ENCODE peak calls at places on chromosomes 5 and 9, in four cellular contexts. One of them, this sample, is unnamed.

GRCh38 chr9:90706230-90706629 is 63.6 kb upstream of the DIRAS2 start:
- DNase-seq in upper lobe of right lung: no peak
- DNase-seq in aorta: no peak
- DNase-seq in body of pancreas: no peak
- DNase-seq in this sample: no peak

GRCh38 chr9:101527066-101527465 is 6.6 kb upstream of the RNF20 start:
- DNase-seq in upper lobe of right lung: no peak
- DNase-seq in aorta: no peak
- DNase-seq in body of pancreas: no peak
- DNase-seq in this sample: no peak

GRCh38 chr5:157351386-157352089 is 85.6 kb downstream of the CYFIP2 start:
- DNase-seq in upper lobe of right lung: no peak
- DNase-seq in aorta: no peak
- DNase-seq in body of pancreas: no peak
- DNase-seq in this sample: no peak

GRCh38 chr9:36006541-36006940 is 30.2 kb upstream of the RECK start:
- DNase-seq in upper lobe of right lung: no peak
- DNase-seq in aorta: no peak
- DNase-seq in body of pancreas: no peak
- DNase-seq in this sample: no peak

GRCh38 chr5:79484731-79485130 is 29.2 kb downstream of the HOMER1 start:
- DNase-seq in upper lobe of right lung: no peak
- DNase-seq in aorta: no peak
- DNase-seq in body of pancreas: no peak
- DNase-seq in this sample: no peak

GRCh38 chr9:133023117-133023890 is 7.5 kb upstream of the GTF3C5 start:
- DNase-seq in upper lobe of right lung: no peak
- DNase-seq in aorta: no peak
- DNase-seq in body of pancreas: no peak
- DNase-seq in this sample: peak; percentile 62

GRCh38 chr9:87128008-87128623 is 180.8 kb upstream of the GAS1 start:
- DNase-seq in upper lobe of right lung: no peak
- DNase-seq in aorta: no peak
- DNase-seq in body of pancreas: no peak
- DNase-seq in this sample: no peak

GRCh38 chr5:50967388-50968039 is 301.1 kb downstream of the PARP8 start:
- DNase-seq in upper lobe of right lung: no peak
- DNase-seq in aorta: no peak
- DNase-seq in body of pancreas: no peak
- DNase-seq in this sample: peak; percentile 78

GRCh38 chr5:40587284-40587882 is 92.3 kb upstream of the PTGER4 start:
- DNase-seq in upper lobe of right lung: no peak
- DNase-seq in aorta: no peak
- DNase-seq in body of pancreas: no peak
- DNase-seq in this sample: no peak

GRCh38 chr5:9348296-9348996 is 197.4 kb downstream of the SEMA5A start:
- DNase-seq in upper lobe of right lung: no peak
- DNase-seq in aorta: no peak
- DNase-seq in body of pancreas: no peak
- DNase-seq in this sample: no peak

GRCh38 chr5:33313150-33313549 is 127.6 kb upstream of the TARS1 start:
- DNase-seq in upper lobe of right lung: no peak
- DNase-seq in aorta: no peak
- DNase-seq in body of pancreas: no peak
- DNase-seq in this sample: no peak

GRCh38 chr9:134972140-134972539 is 54.4 kb upstream of the FCN1 start:
- DNase-seq in upper lobe of right lung: peak; percentile 40
- DNase-seq in aorta: peak; percentile 28
- DNase-seq in body of pancreas: no peak
- DNase-seq in this sample: no peak

GRCh38 chr5:151684690-151685361 is 1.9 kb downstream of the SPARC start:
- DNase-seq in upper lobe of right lung: no peak
- DNase-seq in aorta: peak; percentile 77
- DNase-seq in body of pancreas: no peak
- DNase-seq in this sample: peak; percentile 91

GRCh38 chr5:126268697-126269315 is 154.4 kb upstream of the GRAMD2B start:
- DNase-seq in upper lobe of right lung: no peak
- DNase-seq in aorta: no peak
- DNase-seq in body of pancreas: no peak
- DNase-seq in this sample: no peak

GRCh38 chr9:72858089-72858912 is 94.6 kb downstream of the ALDH1A1 start:
- DNase-seq in upper lobe of right lung: no peak
- DNase-seq in aorta: peak; percentile 48
- DNase-seq in body of pancreas: peak; percentile 30
- DNase-seq in this sample: no peak

GRCh38 chr9:127588740-127589506 is 23.2 kb upstream of the STXBP1 start:
- DNase-seq in upper lobe of right lung: no peak
- DNase-seq in aorta: no peak
- DNase-seq in body of pancreas: no peak
- DNase-seq in this sample: no peak

GRCh38 chr9:77848897-77849296 is 182.7 kb downstream of the GNAQ start:
- DNase-seq in upper lobe of right lung: no peak
- DNase-seq in aorta: peak; percentile 79
- DNase-seq in body of pancreas: peak; percentile 24
- DNase-seq in this sample: no peak

GRCh38 chr5:42912184-42912766 is 100.6 kb upstream of the SELENOP start:
- DNase-seq in upper lobe of right lung: no peak
- DNase-seq in aorta: no peak
- DNase-seq in body of pancreas: no peak
- DNase-seq in this sample: no peak

GRCh38 chr5:180120221-180121101 is 48.9 kb upstream of the RNF130 start:
- DNase-seq in upper lobe of right lung: peak; percentile 55
- DNase-seq in aorta: peak; percentile 37
- DNase-seq in body of pancreas: no peak
- DNase-seq in this sample: peak; percentile 38

GRCh38 chr5:178583279-178583678 is 6.9 kb downstream of the COL23A1 start:
- DNase-seq in upper lobe of right lung: no peak
- DNase-seq in aorta: no peak
- DNase-seq in body of pancreas: no peak
- DNase-seq in this sample: no peak

GRCh38 chr9:80157561-80157983 is 585.8 kb downstream of the TLE4 start:
- DNase-seq in upper lobe of right lung: no peak
- DNase-seq in aorta: no peak
- DNase-seq in body of pancreas: no peak
- DNase-seq in this sample: no peak

GRCh38 chr9:77132991-77133390 is 44.3 kb upstream of the VPS13A start:
- DNase-seq in upper lobe of right lung: no peak
- DNase-seq in aorta: no peak
- DNase-seq in body of pancreas: no peak
- DNase-seq in this sample: no peak

GRCh38 chr9:107293555-107294085 is 10.5 kb downstream of the RAD23B start:
- DNase-seq in upper lobe of right lung: no peak
- DNase-seq in aorta: no peak
- DNase-seq in body of pancreas: no peak
- DNase-seq in this sample: no peak

GRCh38 chr5:58263291-58263690 is 196.6 kb downstream of the PLK2 start:
- DNase-seq in upper lobe of right lung: no peak
- DNase-seq in aorta: no peak
- DNase-seq in body of pancreas: no peak
- DNase-seq in this sample: no peak

GRCh38 chr5:58265531-58265930 is 194.4 kb downstream of the PLK2 start:
- DNase-seq in upper lobe of right lung: no peak
- DNase-seq in aorta: no peak
- DNase-seq in body of pancreas: no peak
- DNase-seq in this sample: no peak

GRCh38 chr5:58268263-58268662 is 191.6 kb downstream of the PLK2 start:
- DNase-seq in upper lobe of right lung: no peak
- DNase-seq in aorta: no peak
- DNase-seq in body of pancreas: no peak
- DNase-seq in this sample: no peak

GRCh38 chr5:58264276-58264675 is 195.6 kb downstream of the PLK2 start:
- DNase-seq in upper lobe of right lung: no peak
- DNase-seq in aorta: no peak
- DNase-seq in body of pancreas: no peak
- DNase-seq in this sample: no peak

GRCh38 chr5:58266402-58266801 is 193.5 kb downstream of the PLK2 start:
- DNase-seq in upper lobe of right lung: no peak
- DNase-seq in aorta: no peak
- DNase-seq in body of pancreas: no peak
- DNase-seq in this sample: no peak
- H3K36me3 ChIP-seq in upper lobe of right lung: no peaks in the 10 kb centered on the region
- H3K36me3 ChIP-seq in aorta: no peaks in the 10 kb centered on the region
- H3K36me3 ChIP-seq in body of pancreas: no peaks in the 10 kb centered on the region
- H3K36me3 ChIP-seq in this sample: no peaks in the 10 kb centered on the region

GRCh38 chr9:136499935-136500910 is 17.4 kb upstream of the SEC16A start:
- DNase-seq in upper lobe of right lung: no peak
- DNase-seq in aorta: no peak
- DNase-seq in body of pancreas: peak; percentile 59
- DNase-seq in this sample: no peak

GRCh38 chr9:136499071-136499934 is 16.5 kb upstream of the SEC16A start:
- DNase-seq in upper lobe of right lung: no peak
- DNase-seq in aorta: no peak
- DNase-seq in body of pancreas: peak; percentile 87
- DNase-seq in this sample: no peak

GRCh38 chr9:136496801-136497620 is 14.2 kb upstream of the SEC16A start:
- DNase-seq in upper lobe of right lung: no peak
- DNase-seq in aorta: no peak
- DNase-seq in body of pancreas: no peak
- DNase-seq in this sample: no peak

GRCh38 chr9:136496181-136496580 is 13.3 kb upstream of the SEC16A start:
- DNase-seq in upper lobe of right lung: no peak
- DNase-seq in aorta: no peak
- DNase-seq in body of pancreas: no peak
- DNase-seq in this sample: no peak

DNA sequence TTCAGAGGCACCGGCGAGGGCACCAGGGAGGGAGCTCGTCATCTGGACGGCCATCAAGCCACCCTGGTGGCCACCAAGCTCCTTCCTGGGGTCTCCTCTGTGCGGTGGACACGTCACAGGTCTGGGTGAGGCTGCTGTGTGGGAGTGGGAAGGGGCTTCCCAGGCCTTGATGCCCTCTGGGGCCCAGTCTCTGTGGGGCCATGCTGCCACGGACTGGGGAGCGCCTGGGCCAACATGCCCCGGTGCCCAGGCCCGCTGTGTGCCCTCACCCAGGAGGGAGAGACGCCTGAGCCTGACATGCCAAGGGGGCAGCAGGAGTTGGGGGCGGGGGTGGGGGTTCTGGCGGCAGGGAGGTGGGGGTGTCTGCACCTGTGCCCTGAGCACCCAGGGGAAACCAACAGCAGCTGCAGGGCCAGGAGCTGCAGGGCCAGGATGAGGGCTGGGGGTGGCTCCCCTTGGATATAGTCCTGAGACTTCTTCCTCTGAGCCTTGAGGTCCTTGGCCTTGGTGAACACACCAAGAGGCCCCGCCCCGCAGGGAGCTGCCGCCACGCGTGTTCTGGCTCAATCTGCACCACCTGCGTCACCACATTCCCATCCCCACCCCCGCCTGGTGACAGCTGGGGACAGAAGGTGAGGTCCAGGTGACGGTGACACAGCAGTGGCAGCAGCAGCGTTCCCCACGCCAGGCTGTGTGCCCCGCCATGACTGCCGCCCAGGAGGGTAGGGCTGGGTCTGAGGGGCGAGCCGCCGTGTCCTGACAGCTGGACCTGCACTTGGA is 15.3 kb upstream of the SEC16A start:
- DNase-seq in upper lobe of right lung: no peak
- DNase-seq in aorta: no peak
- DNase-seq in body of pancreas: peak; percentile 46
- DNase-seq in this sample: no peak
- H3K36me3 ChIP-seq in upper lobe of right lung: peaks cover 87% of the 10 kb centered on the region
- H3K36me3 ChIP-seq in aorta: peaks cover 14% of the 10 kb centered on the region
- H3K36me3 ChIP-seq in body of pancreas: peaks cover 4% of the 10 kb centered on the region
- H3K36me3 ChIP-seq in this sample: no peaks in the 10 kb centered on the region

DNA sequence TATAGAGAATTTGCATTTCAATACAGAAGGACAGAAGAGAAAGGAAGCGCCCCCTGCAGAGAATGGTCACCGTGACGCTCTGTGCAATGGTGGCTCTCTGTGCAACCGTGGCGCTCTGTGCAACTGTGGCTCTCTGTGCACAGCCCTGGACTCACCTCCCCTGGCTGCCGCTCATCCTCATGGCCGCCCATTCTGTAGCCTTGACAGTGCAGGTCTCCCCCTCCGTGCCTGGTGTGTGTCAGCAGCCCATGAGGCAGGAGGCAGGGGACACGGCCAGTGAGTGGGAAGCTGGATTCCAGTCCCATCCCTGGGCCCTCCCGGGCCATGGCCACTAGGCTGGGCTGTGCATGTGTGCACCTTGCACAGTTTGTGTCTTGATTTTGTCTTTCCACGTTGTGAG is 12.0 kb downstream of the EXOC3 start:
- DNase-seq in upper lobe of right lung: peak; percentile 48
- DNase-seq in aorta: peak; percentile 26
- DNase-seq in body of pancreas: peak; percentile 7
- DNase-seq in this sample: peak; percentile 40
- H3K36me3 ChIP-seq in upper lobe of right lung: peaks cover 88% of the 10 kb centered on the region
- H3K36me3 ChIP-seq in aorta: peaks cover 15% of the 10 kb centered on the region
- H3K36me3 ChIP-seq in body of pancreas: no peaks in the 10 kb centered on the region
- H3K36me3 ChIP-seq in this sample: peaks cover 79% of the 10 kb centered on the region

DNA sequence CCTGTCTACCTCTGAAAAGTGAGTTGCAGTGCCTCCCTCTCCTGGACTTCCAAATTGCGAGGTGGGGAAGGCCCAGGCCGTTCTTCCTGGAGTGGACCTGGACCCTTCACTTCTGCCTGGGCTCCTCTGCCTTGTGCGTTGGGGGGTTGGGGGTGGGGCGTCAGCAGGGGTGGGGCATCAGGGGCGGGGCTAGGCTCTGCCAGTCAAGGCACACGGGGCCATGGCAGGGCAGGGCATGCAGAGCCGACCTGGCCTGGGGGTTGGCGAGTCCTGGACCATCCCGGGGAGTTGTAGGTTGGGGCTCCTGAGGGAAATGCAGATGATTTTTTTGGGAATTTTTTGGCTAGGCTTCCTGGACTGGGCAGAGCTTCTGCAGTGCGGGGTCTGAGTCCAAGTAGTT is 87.1 kb downstream of the EHMT1 start:
- DNase-seq in upper lobe of right lung: no peak
- DNase-seq in aorta: no peak
- DNase-seq in body of pancreas: no peak
- DNase-seq in this sample: no peak
- H3K36me3 ChIP-seq in upper lobe of right lung: peaks cover 1% of the 10 kb centered on the region
- H3K36me3 ChIP-seq in aorta: no peaks in the 10 kb centered on the region
- H3K36me3 ChIP-seq in body of pancreas: no peaks in the 10 kb centered on the region
- H3K36me3 ChIP-seq in this sample: peaks cover under 1% of the 10 kb centered on the region

GRCh38 chr9:131469369-131469768 is 33.3 kb upstream of the POMT1 start:
- DNase-seq in upper lobe of right lung: peak; percentile 18
- DNase-seq in aorta: no peak
- DNase-seq in body of pancreas: no peak
- DNase-seq in this sample: no peak
- H3K36me3 ChIP-seq in upper lobe of right lung: peaks cover 100% of the 10 kb centered on the region
- H3K36me3 ChIP-seq in aorta: peaks cover 18% of the 10 kb centered on the region
- H3K36me3 ChIP-seq in body of pancreas: peaks cover 5% of the 10 kb centered on the region
- H3K36me3 ChIP-seq in this sample: peaks cover 93% of the 10 kb centered on the region

DNA sequence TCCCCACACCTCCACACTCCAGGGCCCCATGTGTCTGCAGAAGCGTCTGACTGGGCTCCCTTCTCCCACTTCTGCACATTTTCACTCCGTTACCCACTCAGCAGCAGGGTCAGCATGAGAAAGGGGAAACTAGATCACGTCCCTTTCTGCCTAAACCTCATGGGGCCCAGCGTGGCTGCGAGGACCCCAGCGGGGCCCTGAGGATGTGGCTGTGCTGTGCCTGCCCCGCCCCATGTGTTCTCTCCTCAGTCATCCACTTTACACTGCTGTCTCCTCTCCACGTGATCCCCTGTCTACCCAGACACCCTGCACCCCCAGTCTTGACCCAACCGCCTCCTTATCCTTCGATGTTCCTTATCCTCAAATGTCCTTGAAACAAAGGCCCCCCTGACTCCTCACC is 59.8 kb upstream of the OTULINL start:
- DNase-seq in upper lobe of right lung: no peak
- DNase-seq in aorta: no peak
- DNase-seq in body of pancreas: no peak
- DNase-seq in this sample: no peak
- H3K36me3 ChIP-seq in upper lobe of right lung: no peaks in the 10 kb centered on the region
- H3K36me3 ChIP-seq in aorta: no peaks in the 10 kb centered on the region
- H3K36me3 ChIP-seq in body of pancreas: no peaks in the 10 kb centered on the region
- H3K36me3 ChIP-seq in this sample: no peaks in the 10 kb centered on the region

GRCh38 chr9:130881516-130881915 is 15.1 kb downstream of the QRFP start:
- DNase-seq in upper lobe of right lung: no peak
- DNase-seq in aorta: no peak
- DNase-seq in body of pancreas: no peak
- DNase-seq in this sample: no peak
- H3K36me3 ChIP-seq in upper lobe of right lung: peaks cover 98% of the 10 kb centered on the region
- H3K36me3 ChIP-seq in aorta: peaks cover 20% of the 10 kb centered on the region
- H3K36me3 ChIP-seq in body of pancreas: peaks cover 13% of the 10 kb centered on the region
- H3K36me3 ChIP-seq in this sample: peaks cover 59% of the 10 kb centered on the region